ENCODE peak calls at places on chromosomes 6 and 20, in eight cellular contexts. F is lower lobe of right lung, C is T-helper 2 cell, N is SIG-M5, G is fibroblast of pulmonary artery, Y is T-cell, B is EL, P is psoas muscle. S is an unnamed sample.

GRCh38 chr6:14696367-14696766 is 549.5 kb upstream of the JARID2 start:
- DNase-seq in N (no peak), C (no peak), P (no peak), B (no peak), Y (no peak), G (no peak), F (no peak), S (no peak)

GRCh38 chr6:134802426-134803058 is 147.4 kb downstream of the ALDH8A1 start:
- DNase-seq in B (peak), N (no peak), P (no peak), Y (no peak), C (no peak), G (no peak), F (no peak), S (no peak)

GRCh38 chr6:87197547-87197946 is 42.2 kb downstream of the ZNF292 start:
- DNase-seq in Y (no peak), F (no peak), N (no peak), P (no peak), C (no peak), B (no peak), G (no peak), S (no peak)

GRCh38 chr20:6100261-6100660 is 22.6 kb downstream of the FERMT1 start:
- DNase-seq in G (no peak), F (no peak), N (no peak), P (no peak), B (no peak), Y (no peak), C (no peak), S (no peak)

GRCh38 chr6:52538252-52538905 is 38.5 kb downstream of the TRAM2 start:
- DNase-seq in G (no peak), N (no peak), C (no peak), B (peak), P (no peak), F (no peak), Y (no peak), S (no peak)

GRCh38 chr20:54061106-54061881 is 9.1 kb downstream of the BCAS1 start:
- DNase-seq in B (no peak), C (no peak), G (peak), F (no peak), N (no peak), Y (no peak), P (no peak), S (no peak)

GRCh38 chr6:108627692-108628565 is 67.2 kb downstream of the FOXO3 start:
- DNase-seq in F (no peak), Y (no peak), B (peak), N (no peak), C (no peak), G (peak), P (no peak), S (no peak)

GRCh38 chr20:47810116-47810672 is 24.9 kb upstream of the SULF2 start:
- DNase-seq in B (no peak), G (no peak), P (no peak), Y (no peak), C (no peak), F (no peak), N (no peak), S (no peak)

GRCh38 chr6:89335164-89335563 is 17.4 kb downstream of the UBE2J1 start:
- DNase-seq in C (no peak), Y (no peak), N (no peak), P (no peak), F (no peak), G (no peak), B (no peak), S (no peak)

GRCh38 chr6:90387826-90388225 is 91.2 kb upstream of the BACH2 start:
- DNase-seq in G (no peak), P (no peak), B (no peak), Y (no peak), C (no peak), F (no peak), N (no peak), S (no peak)

GRCh38 chr6:128432394-128432793 is 88.0 kb downstream of the PTPRK start:
- DNase-seq in C (no peak), Y (no peak), F (no peak), P (no peak), G (peak), N (no peak), B (peak), S (no peak)

GRCh38 chr20:17735206-17735804 is 35.5 kb downstream of the BANF2 start:
- DNase-seq in N (no peak), G (peak), B (peak), P (no peak), C (no peak), Y (no peak), F (no peak), S (no peak)

GRCh38 chr20:63835031-63835858 is 4.2 kb upstream of the ZBTB46 start:
- DNase-seq in F (peak), B (peak), N (no peak), G (peak), Y (no peak), C (no peak), P (peak), S (peak)

GRCh38 chr6:138161434-138162103 is at the start of gene ARFGEF3:
- DNase-seq in C (peak), G (no peak), P (peak), B (peak), N (no peak), F (peak), Y (no peak), S (peak)

GRCh38 chr20:9028419-9028818 is 40.5 kb upstream of the PLCB4 start:
- DNase-seq in F (no peak), P (no peak), Y (no peak), G (no peak), N (no peak), B (peak), C (no peak), S (no peak)

GRCh38 chr20:48878849-48879248 is 42.7 kb upstream of the ARFGEF2 start:
- DNase-seq in F (no peak), Y (no peak), P (no peak), C (no peak), B (no peak), G (no peak), N (no peak), S (no peak)

GRCh38 chr20:14712302-14712739 is 374.9 kb upstream of the FLRT3 start:
- DNase-seq in C (no peak), P (no peak), B (peak), N (no peak), G (peak), Y (no peak), F (no peak), S (no peak)

GRCh38 chr6:87900160-87900698 is 147.4 kb upstream of the SPACA1 start:
- DNase-seq in C (no peak), F (no peak), P (no peak), G (no peak), Y (no peak), B (no peak), N (no peak), S (no peak)

GRCh38 chr6:148971027-148971927 is 224.4 kb downstream of the UST start:
- DNase-seq in C (no peak), F (no peak), Y (no peak), B (peak), G (no peak), N (no peak), P (no peak), S (no peak)

GRCh38 chr6:95294047-95294446 is 283.3 kb upstream of the MANEA start:
- DNase-seq in P (no peak), B (no peak), F (no peak), Y (no peak), G (no peak), C (no peak), N (no peak), S (no peak)

GRCh38 chr6:75524322-75524972 is 30.8 kb upstream of the FILIP1 start:
- DNase-seq in B (peak), C (no peak), N (no peak), G (peak), F (no peak), Y (no peak), P (no peak), S (no peak)

GRCh38 chr6:147642458-147642857 is 134.0 kb downstream of the SAMD5 start:
- DNase-seq in G (peak), N (no peak), P (no peak), F (no peak), B (peak), Y (no peak), C (no peak), S (no peak)

GRCh38 chr6:70166088-70166958 is 136.6 kb downstream of the COL9A1 start:
- DNase-seq in G (peak), C (no peak), P (peak), F (peak), B (peak), N (no peak), Y (no peak), S (no peak)

GRCh38 chr6:117008618-117009017 is 131.6 kb downstream of the RFX6 start:
- DNase-seq in C (no peak), N (no peak), F (no peak), G (no peak), B (no peak), Y (no peak), P (no peak), S (no peak)

GRCh38 chr6:21634582-21634981 is 41.0 kb downstream of the SOX4 start:
- DNase-seq in N (no peak), B (peak), G (peak), C (no peak), F (no peak), P (no peak), Y (no peak), S (no peak)

GRCh38 chr6:97726378-97726777 is 443.4 kb upstream of the MMS22L start:
- DNase-seq in B (no peak), N (no peak), Y (no peak), C (no peak), G (no peak), P (no peak), F (no peak), S (no peak)

GRCh38 chr6:21505574-21505990 is 88.0 kb upstream of the SOX4 start:
- DNase-seq in N (no peak), B (no peak), G (no peak), F (no peak), P (no peak), C (no peak), Y (no peak), S (no peak)

GRCh38 chr6:137870286-137870685 is 3.2 kb downstream of the TNFAIP3 start:
- DNase-seq in C (no peak), B (no peak), F (no peak), P (no peak), N (no peak), G (no peak), Y (no peak), S (no peak)

GRCh38 chr20:36216314-36217025 is 19.8 kb upstream of the AAR2 start:
- DNase-seq in C (no peak), F (no peak), B (no peak), G (no peak), N (no peak), P (no peak), Y (no peak), S (no peak)

S was measured in D721Med.